ENCODE peak calls at places on chromosomes 6 and 20, in nine cellular contexts. F, P, G, X, H, J, C, O and I are unnamed samples.

GRCh38 chr6:170306324-170307079 is at the start of gene FAM120B:
- DNase-seq in P (peak), J (peak), H (peak), G (peak), O (peak), X (peak), F (peak), C (peak), I (peak)

GRCh38 chr6:46039646-46040045 is 24.0 kb upstream of the CLIC5 start:
- DNase-seq in X (no peak), C (no peak), H (no peak), F (no peak), J (no peak), P (no peak), G (no peak), O (no peak), I (no peak)

GRCh38 chr6:36127462-36128016 is 2.8 kb upstream of the MAPK13 start:
- DNase-seq in C (peak), H (no peak), O (no peak), F (no peak), P (peak), J (peak), G (no peak), X (peak), I (peak)

GRCh38 chr6:116208056-116208785 is 45.7 kb downstream of the TSPYL4 start:
- DNase-seq in H (no peak), P (no peak), X (no peak), O (no peak), G (no peak), C (no peak), J (no peak), F (no peak), I (no peak)

GRCh38 chr20:23125625-23126191 is 39.6 kb upstream of the CD93 start:
- DNase-seq in C (no peak), O (no peak), J (peak), G (no peak), H (no peak), F (no peak), P (peak), X (peak), I (no peak)

GRCh38 chr20:48490976-48491657 is 336.7 kb downstream of the PREX1 start:
- DNase-seq in H (no peak), X (no peak), F (no peak), O (no peak), C (no peak), J (no peak), G (no peak), P (no peak), I (no peak)

GRCh38 chr20:64109390-64109747 is 2.0 kb upstream of the NPBWR2 start:
- DNase-seq in O (no peak), X (no peak), J (no peak), F (no peak), G (no peak), P (no peak), C (no peak), H (no peak), I (no peak)

GRCh38 chr20:19327401-19327800 is 115.0 kb downstream of the SLC24A3 start:
- DNase-seq in J (no peak), O (no peak), F (no peak), X (no peak), H (no peak), G (no peak), P (no peak), C (no peak), I (no peak)

GRCh38 chr20:1930165-1930564 is 35.0 kb downstream of the SIRPA start:
- DNase-seq in P (no peak), G (no peak), H (no peak), F (no peak), O (no peak), J (no peak), X (no peak), C (no peak), I (no peak)

GRCh38 chr6:132964101-132964867 is 149.9 kb downstream of the RPS12 start:
- DNase-seq in F (peak), X (no peak), J (peak), G (no peak), C (peak), H (no peak), P (no peak), O (peak), I (no peak)

GRCh38 chr6:34538581-34538980 is 17.5 kb downstream of the SPDEF start:
- DNase-seq in O (no peak), P (no peak), X (no peak), F (no peak), C (no peak), G (no peak), J (no peak), H (no peak), I (no peak)

GRCh38 chr6:79630883-79631799 is at the start of gene SH3BGRL2:
- DNase-seq in G (peak), H (no peak), F (peak), O (peak), X (peak), C (peak), P (peak), J (peak), I (no peak)

GRCh38 chr6:167476844-167477595 is 152.1 kb downstream of the TTLL2 start:
- DNase-seq in H (no peak), J (no peak), O (no peak), F (no peak), X (no peak), G (no peak), P (no peak), C (no peak), I (no peak)

GRCh38 chr20:7358670-7359069 is 581.6 kb downstream of the HAO1 start:
- DNase-seq in C (no peak), F (no peak), H (no peak), X (no peak), G (no peak), P (no peak), O (no peak), J (no peak), I (no peak)

GRCh38 chr6:106318851-106319250 is 6.7 kb downstream of the ATG5 start:
- DNase-seq in H (no peak), G (no peak), J (no peak), F (no peak), C (no peak), X (no peak), O (no peak), P (no peak), I (no peak)